ENCODE peak calls at places on chromosome 13, in five cellular contexts. X is psoas muscle, B is transverse colon, M is left ventricle myocardium inferior, T is right lobe of liver. G is an unnamed sample.

GRCh38 chr13:104586010-104586746 is 1520.0 kb upstream of the SLC10A2 start:
- DNase-seq in X (no peak), B (peak; percentile 41), M (no peak), T (no peak), G (no peak)

GRCh38 chr13:77333521-77334083 is 6.7 kb upstream of the MYCBP2 start:
- DNase-seq in X (no peak), B (no peak), M (no peak), T (no peak), G (peak; percentile 48)

GRCh38 chr13:110916671-110917142 is 1.8 kb upstream of the ANKRD10 start:
- DNase-seq in X (no peak), B (no peak), M (no peak), T (no peak), G (no peak)

GRCh38 chr13:94795292-94795691 is 82.9 kb upstream of the SOX21 start:
- DNase-seq in X (no peak), B (no peak), M (no peak), T (no peak), G (no peak)

GRCh38 chr13:33649212-33649917 is 168.6 kb upstream of the RFC3 start:
- DNase-seq in X (no peak), B (no peak), M (no peak), T (no peak), G (no peak)

GRCh38 chr13:40408602-40409001 is 257.8 kb downstream of the FOXO1 start:
- DNase-seq in X (no peak), B (no peak), M (no peak), T (no peak), G (no peak)

GRCh38 chr13:22883262-22883840 is 297.4 kb upstream of the SGCG start:
- DNase-seq in X (no peak), B (no peak), M (no peak), T (no peak), G (no peak)

GRCh38 chr13:110644892-110645521 is 29.7 kb downstream of the NAXD start:
- DNase-seq in X (peak; percentile 60), B (peak; percentile 66), M (peak; percentile 65), T (peak; percentile 89), G (peak; percentile 81)

GRCh38 chr13:111541345-111541744 is 220.9 kb downstream of the TEX29 start:
- DNase-seq in X (no peak), B (no peak), M (no peak), T (no peak), G (no peak)

GRCh38 chr13:30873519-30873918 is 32.6 kb upstream of the MEDAG start:
- DNase-seq in X (no peak), B (no peak), M (no peak), T (no peak), G (no peak)

GRCh38 chr13:77460195-77460594 is 75.3 kb upstream of the SCEL start:
- DNase-seq in X (peak; percentile 26), B (no peak), M (peak; percentile 39), T (peak; percentile 76), G (peak; percentile 68)

GRCh38 chr13:25217023-25217909 is 45.2 kb upstream of the AMER2 start:
- DNase-seq in X (no peak), B (no peak), M (no peak), T (no peak), G (no peak)

GRCh38 chr13:28408235-28408848 is 86.6 kb downstream of the FLT1 start:
- DNase-seq in X (no peak), B (no peak), M (peak; percentile 56), T (peak; percentile 57), G (no peak)

GRCh38 chr13:110272227-110272626 is 34.7 kb downstream of the COL4A1 start:
- DNase-seq in X (no peak), B (no peak), M (no peak), T (no peak), G (no peak)

GRCh38 chr13:24834902-24835510 is 71.0 kb downstream of the RNF17 start:
- DNase-seq in X (no peak), B (peak; percentile 11), M (no peak), T (no peak), G (no peak)

GRCh38 chr13:43776680-43777079 is 10.1 kb downstream of the ENOX1 start:
- DNase-seq in X (no peak), B (no peak), M (no peak), T (no peak), G (no peak)

GRCh38 chr13:44936246-44936645 is 53.0 kb downstream of the NUFIP1 start:
- DNase-seq in X (no peak), B (no peak), M (no peak), T (no peak), G (no peak)

GRCh38 chr13:33348366-33348765 is 62.8 kb upstream of the STARD13 start:
- DNase-seq in X (no peak), B (no peak), M (no peak), T (no peak), G (no peak)

GRCh38 chr13:109778102-109778542 is 8.3 kb downstream of the IRS2 start:
- DNase-seq in X (no peak), B (peak; percentile 33), M (no peak), T (no peak), G (no peak)

GRCh38 chr13:89687066-89687465 is 1660.4 kb upstream of the MIR17HG start:
- DNase-seq in X (no peak), B (no peak), M (no peak), T (no peak), G (no peak)

DNA sequence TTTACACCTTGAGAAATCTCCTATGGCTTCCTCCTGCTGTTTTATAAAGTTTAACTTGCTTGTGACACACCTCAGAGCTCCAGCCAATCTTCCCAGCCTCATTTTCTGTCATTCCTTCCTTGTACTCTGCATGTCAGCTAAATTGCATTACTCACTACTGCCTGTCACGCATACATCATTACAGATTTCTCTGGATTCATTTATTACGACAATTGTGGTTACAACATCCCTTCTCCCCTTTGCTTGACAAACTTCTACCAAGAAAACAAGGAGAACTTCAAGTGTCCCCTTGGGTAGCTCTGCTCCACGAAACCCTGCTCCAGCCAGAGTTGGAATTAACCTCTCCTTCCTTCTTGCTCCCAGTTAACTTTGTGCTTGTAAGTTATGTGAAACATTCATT is 22.0 kb upstream of the GPR18 start:
- DNase-seq in X (no peak), B (peak; percentile 32), M (no peak), T (no peak), G (no peak)
- H3K4me1 ChIP-seq in X (peaks cover 42% of the 10 kb centered on the region), B (peaks cover 58% of the 10 kb centered on the region), M (peaks cover 35% of the 10 kb centered on the region), T (peaks cover 23% of the 10 kb centered on the region), G (peaks cover 45% of the 10 kb centered on the region)

GRCh38 chr13:62305758-62306157 is 890.1 kb upstream of the PCDH20 start:
- DNase-seq in X (no peak), B (no peak), M (no peak), T (no peak), G (no peak)
- H3K4me3 ChIP-seq in X (no peak overlapping the region), B (no peak overlapping the region), M (peak overlapping the region; percentile 12), T (no peak overlapping the region), G (no peak overlapping the region)

GRCh38 chr13:113205428-113205931 is 3.0 kb downstream of the PCID2 start:
- DNase-seq in X (no peak), B (no peak), M (no peak), T (no peak), G (no peak)

GRCh38 chr13:113202912-113203311 is 5.6 kb downstream of the PCID2 start:
- DNase-seq in X (no peak), B (no peak), M (no peak), T (no peak), G (no peak)

GRCh38 chr13:113207890-113208423 is 512 bp downstream of the PCID2 start:
- DNase-seq in X (peak; percentile 43), B (peak; percentile 43), M (peak; percentile 35), T (peak; percentile 67), G (peak; percentile 66)

GRCh38 chr13:113204378-113204734 is 4.1 kb downstream of the PCID2 start:
- DNase-seq in X (no peak), B (no peak), M (no peak), T (no peak), G (no peak)

GRCh38 chr13:113203507-113204377 is 4.7 kb downstream of the PCID2 start:
- DNase-seq in X (no peak), B (no peak), M (peak; percentile 64), T (no peak), G (no peak)
- H3K36me3 ChIP-seq in X (peaks cover 28% of the 10 kb centered on the region), B (peaks cover 16% of the 10 kb centered on the region), M (peaks cover 16% of the 10 kb centered on the region), T (no peaks in the 10 kb centered on the region), G (peaks cover 32% of the 10 kb centered on the region)

DNA sequence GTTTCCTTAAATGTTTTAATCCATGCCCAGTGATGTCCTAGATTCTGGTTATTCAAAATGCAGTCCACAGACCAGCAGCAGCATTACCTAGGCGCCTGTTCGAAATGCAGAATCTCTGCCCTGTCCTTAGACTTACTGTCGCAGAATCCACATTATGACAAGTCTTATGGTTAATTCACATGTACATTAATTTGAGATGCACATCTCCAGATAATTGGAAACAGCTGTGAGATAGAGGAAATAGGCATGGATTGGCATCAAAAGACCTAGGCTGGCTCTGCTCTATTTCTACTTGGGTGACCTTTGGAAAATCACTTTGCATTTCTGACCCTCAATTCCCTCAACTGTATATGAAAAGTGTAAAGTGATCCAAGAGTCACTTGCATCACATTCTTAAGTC is 700.7 kb downstream of the DIAPH3 start:
- DNase-seq in X (no peak), B (no peak), M (no peak), T (no peak), G (no peak)
- H3K4me1 ChIP-seq in X (no peaks in the 10 kb centered on the region), B (no peaks in the 10 kb centered on the region), M (peaks cover 25% of the 10 kb centered on the region), T (no peaks in the 10 kb centered on the region), G (peaks cover 19% of the 10 kb centered on the region)

GRCh38 chr13:34750078-34750703 is 191.9 kb upstream of the NBEA start:
- DNase-seq in X (no peak), B (peak; percentile 13), M (peak; percentile 23), T (no peak), G (peak; percentile 44)
- H3K4me3 ChIP-seq in X (no peak overlapping the region), B (peak overlapping the region; percentile 43), M (peak overlapping the region; percentile 51), T (peak overlapping the region; percentile 9), G (peak overlapping the region; percentile 13)